ENCODE peak calls at places on chromosomes 4 and X, in five cellular contexts. One of them, this sample, is unnamed.

GRCh38 chr4:88582493-88582892 is 9.8 kb upstream of the HERC3 start:
- DNase-seq in caudate nucleus: no peak
- DNase-seq in stimulated activated CD8-positive, alpha-beta memory T cell treated with anti-CD3 and anti-CD28 coated beads, Interleukin-2, amount 100 ng/mL, for 48 hours: no peak
- DNase-seq in AG08396: no peak
- DNase-seq in GM04504: no peak
- DNase-seq in this sample: no peak

GRCh38 chr4:107453987-107454386 is 266.0 kb downstream of the PAPSS1 start:
- DNase-seq in caudate nucleus: no peak
- DNase-seq in stimulated activated CD8-positive, alpha-beta memory T cell treated with anti-CD3 and anti-CD28 coated beads, Interleukin-2, amount 100 ng/mL, for 48 hours: no peak
- DNase-seq in AG08396: no peak
- DNase-seq in GM04504: no peak
- DNase-seq in this sample: no peak

GRCh38 chrX:120604359-120604782 is 470 bp downstream of the MCTS1 start:
- DNase-seq in caudate nucleus: peak
- DNase-seq in stimulated activated CD8-positive, alpha-beta memory T cell treated with anti-CD3 and anti-CD28 coated beads, Interleukin-2, amount 100 ng/mL, for 48 hours: no peak
- DNase-seq in AG08396: peak
- DNase-seq in GM04504: no peak
- DNase-seq in this sample: no peak

GRCh38 chrX:118182050-118182449 is 65.4 kb upstream of the KLHL13 start:
- DNase-seq in caudate nucleus: no peak
- DNase-seq in stimulated activated CD8-positive, alpha-beta memory T cell treated with anti-CD3 and anti-CD28 coated beads, Interleukin-2, amount 100 ng/mL, for 48 hours: no peak
- DNase-seq in AG08396: no peak
- DNase-seq in GM04504: no peak
- DNase-seq in this sample: no peak

GRCh38 chr4:8435656-8436121 is 4.8 kb downstream of the ACOX3 start:
- DNase-seq in caudate nucleus: no peak
- DNase-seq in stimulated activated CD8-positive, alpha-beta memory T cell treated with anti-CD3 and anti-CD28 coated beads, Interleukin-2, amount 100 ng/mL, for 48 hours: no peak
- DNase-seq in AG08396: no peak
- DNase-seq in GM04504: no peak
- DNase-seq in this sample: peak

GRCh38 chrX:25020391-25021131 is 4.8 kb upstream of the ARX start:
- DNase-seq in caudate nucleus: no peak
- DNase-seq in stimulated activated CD8-positive, alpha-beta memory T cell treated with anti-CD3 and anti-CD28 coated beads, Interleukin-2, amount 100 ng/mL, for 48 hours: no peak
- DNase-seq in AG08396: peak
- DNase-seq in GM04504: no peak
- DNase-seq in this sample: no peak

GRCh38 chr4:102429553-102429952 is 71.6 kb upstream of the NFKB1 start:
- DNase-seq in caudate nucleus: no peak
- DNase-seq in stimulated activated CD8-positive, alpha-beta memory T cell treated with anti-CD3 and anti-CD28 coated beads, Interleukin-2, amount 100 ng/mL, for 48 hours: no peak
- DNase-seq in AG08396: peak
- DNase-seq in GM04504: peak
- DNase-seq in this sample: no peak

GRCh38 chr4:119212964-119213606 is 572 bp downstream of the USP53 start:
- DNase-seq in caudate nucleus: peak
- DNase-seq in stimulated activated CD8-positive, alpha-beta memory T cell treated with anti-CD3 and anti-CD28 coated beads, Interleukin-2, amount 100 ng/mL, for 48 hours: peak
- DNase-seq in AG08396: peak
- DNase-seq in GM04504: peak
- DNase-seq in this sample: peak

GRCh38 chr4:98784947-98785693 is 126.7 kb upstream of the TSPAN5 start:
- DNase-seq in caudate nucleus: no peak
- DNase-seq in stimulated activated CD8-positive, alpha-beta memory T cell treated with anti-CD3 and anti-CD28 coated beads, Interleukin-2, amount 100 ng/mL, for 48 hours: no peak
- DNase-seq in AG08396: no peak
- DNase-seq in GM04504: no peak
- DNase-seq in this sample: no peak

GRCh38 chrX:8864151-8864550 is 63.0 kb upstream of the FAM9A start:
- DNase-seq in caudate nucleus: no peak
- DNase-seq in stimulated activated CD8-positive, alpha-beta memory T cell treated with anti-CD3 and anti-CD28 coated beads, Interleukin-2, amount 100 ng/mL, for 48 hours: no peak
- DNase-seq in AG08396: no peak
- DNase-seq in GM04504: no peak
- DNase-seq in this sample: no peak

GRCh38 chr4:139243448-139244365 is 36.3 kb downstream of the MGARP start:
- DNase-seq in caudate nucleus: no peak
- DNase-seq in stimulated activated CD8-positive, alpha-beta memory T cell treated with anti-CD3 and anti-CD28 coated beads, Interleukin-2, amount 100 ng/mL, for 48 hours: no peak
- DNase-seq in AG08396: peak
- DNase-seq in GM04504: peak
- DNase-seq in this sample: no peak

GRCh38 chrX:47233333-47234113 is 714 bp downstream of the USP11 start:
- DNase-seq in caudate nucleus: peak
- DNase-seq in stimulated activated CD8-positive, alpha-beta memory T cell treated with anti-CD3 and anti-CD28 coated beads, Interleukin-2, amount 100 ng/mL, for 48 hours: peak
- DNase-seq in AG08396: peak
- DNase-seq in GM04504: peak
- DNase-seq in this sample: peak

GRCh38 chr4:66000500-66001117 is 330.3 kb upstream of the EPHA5 start:
- DNase-seq in caudate nucleus: no peak
- DNase-seq in stimulated activated CD8-positive, alpha-beta memory T cell treated with anti-CD3 and anti-CD28 coated beads, Interleukin-2, amount 100 ng/mL, for 48 hours: no peak
- DNase-seq in AG08396: no peak
- DNase-seq in GM04504: no peak
- DNase-seq in this sample: no peak

GRCh38 chr4:158799013-158799770 is 30.4 kb downstream of the FNIP2 start:
- DNase-seq in caudate nucleus: no peak
- DNase-seq in stimulated activated CD8-positive, alpha-beta memory T cell treated with anti-CD3 and anti-CD28 coated beads, Interleukin-2, amount 100 ng/mL, for 48 hours: no peak
- DNase-seq in AG08396: no peak
- DNase-seq in GM04504: no peak
- DNase-seq in this sample: no peak

GRCh38 chrX:1011632-1012283 is 200.7 kb downstream of the CRLF2 start:
- DNase-seq in caudate nucleus: no peak
- DNase-seq in stimulated activated CD8-positive, alpha-beta memory T cell treated with anti-CD3 and anti-CD28 coated beads, Interleukin-2, amount 100 ng/mL, for 48 hours: no peak
- DNase-seq in AG08396: no peak
- DNase-seq in GM04504: no peak
- DNase-seq in this sample: no peak

GRCh38 chr4:15457401-15458201 is 12.1 kb upstream of the CC2D2A start:
- DNase-seq in caudate nucleus: no peak
- DNase-seq in stimulated activated CD8-positive, alpha-beta memory T cell treated with anti-CD3 and anti-CD28 coated beads, Interleukin-2, amount 100 ng/mL, for 48 hours: no peak
- DNase-seq in AG08396: peak
- DNase-seq in GM04504: no peak
- DNase-seq in this sample: no peak

GRCh38 chr4:123406862-123407261 is 10.3 kb downstream of the SPRY1 start:
- DNase-seq in caudate nucleus: no peak
- DNase-seq in stimulated activated CD8-positive, alpha-beta memory T cell treated with anti-CD3 and anti-CD28 coated beads, Interleukin-2, amount 100 ng/mL, for 48 hours: no peak
- DNase-seq in AG08396: no peak
- DNase-seq in GM04504: no peak
- DNase-seq in this sample: no peak

GRCh38 chr4:139633661-139634060 is 32.0 kb upstream of the MGST2 start:
- DNase-seq in caudate nucleus: no peak
- DNase-seq in stimulated activated CD8-positive, alpha-beta memory T cell treated with anti-CD3 and anti-CD28 coated beads, Interleukin-2, amount 100 ng/mL, for 48 hours: no peak
- DNase-seq in AG08396: peak
- DNase-seq in GM04504: no peak
- DNase-seq in this sample: no peak

GRCh38 chr4:3177905-3178304 is 71.1 kb upstream of the MSANTD1 start:
- DNase-seq in caudate nucleus: no peak
- DNase-seq in stimulated activated CD8-positive, alpha-beta memory T cell treated with anti-CD3 and anti-CD28 coated beads, Interleukin-2, amount 100 ng/mL, for 48 hours: no peak
- DNase-seq in AG08396: no peak
- DNase-seq in GM04504: no peak
- DNase-seq in this sample: no peak

GRCh38 chr4:40525811-40526598 is 103.7 kb downstream of the RBM47 start:
- DNase-seq in caudate nucleus: no peak
- DNase-seq in stimulated activated CD8-positive, alpha-beta memory T cell treated with anti-CD3 and anti-CD28 coated beads, Interleukin-2, amount 100 ng/mL, for 48 hours: no peak
- DNase-seq in AG08396: peak
- DNase-seq in GM04504: peak
- DNase-seq in this sample: no peak

GRCh38 chr4:33494150-33494549 is 2750.2 kb downstream of the ARAP2 start:
- DNase-seq in caudate nucleus: no peak
- DNase-seq in stimulated activated CD8-positive, alpha-beta memory T cell treated with anti-CD3 and anti-CD28 coated beads, Interleukin-2, amount 100 ng/mL, for 48 hours: no peak
- DNase-seq in AG08396: no peak
- DNase-seq in GM04504: no peak
- DNase-seq in this sample: no peak